ENCODE peak calls at places on chromosomes 11 and 22, in seven cellular contexts. One of them, this sample, is unnamed.

GRCh38 chr11:69674886-69675714 is at the start of gene LTO1:
- DNase-seq in neural progenitor cell: peak
- DNase-seq in mammary epithelial cell: peak
- DNase-seq in H9: peak
- DNase-seq in neuronal stem cell: peak
- DNase-seq in mesenchymal stem cell: peak
- DNase-seq in MM.1S: peak
- DNase-seq in this sample: peak

GRCh38 chr22:46795845-46796565 is 33.6 kb downstream of the TBC1D22A start:
- DNase-seq in MM.1S: no peak
- DNase-seq in neuronal stem cell: no peak
- DNase-seq in mesenchymal stem cell: no peak
- DNase-seq in mammary epithelial cell: no peak
- DNase-seq in H9: no peak
- DNase-seq in neural progenitor cell: no peak
- DNase-seq in this sample: no peak

GRCh38 chr11:112128483-112129121 is 35.3 kb downstream of the IL18 start:
- DNase-seq in H9: no peak
- DNase-seq in mesenchymal stem cell: peak
- DNase-seq in neuronal stem cell: no peak
- DNase-seq in mammary epithelial cell: peak
- DNase-seq in MM.1S: no peak
- DNase-seq in neural progenitor cell: no peak
- DNase-seq in this sample: no peak

GRCh38 chr11:2891291-2891690 is 5.7 kb upstream of the CDKN1C start:
- DNase-seq in MM.1S: no peak
- DNase-seq in neural progenitor cell: peak
- DNase-seq in H9: no peak
- DNase-seq in neuronal stem cell: no peak
- DNase-seq in mesenchymal stem cell: no peak
- DNase-seq in mammary epithelial cell: no peak
- DNase-seq in this sample: no peak

GRCh38 chr11:72541224-72541974 is 107.1 kb upstream of the CLPB start:
- DNase-seq in MM.1S: no peak
- DNase-seq in mesenchymal stem cell: no peak
- DNase-seq in neural progenitor cell: no peak
- DNase-seq in neuronal stem cell: no peak
- DNase-seq in H9: no peak
- DNase-seq in mammary epithelial cell: no peak
- DNase-seq in this sample: no peak

GRCh38 chr11:1670928-1671371 is 26.0 kb upstream of the KRTAP5-6 start:
- DNase-seq in mesenchymal stem cell: no peak
- DNase-seq in MM.1S: no peak
- DNase-seq in neuronal stem cell: no peak
- DNase-seq in mammary epithelial cell: no peak
- DNase-seq in H9: no peak
- DNase-seq in neural progenitor cell: no peak
- DNase-seq in this sample: peak

GRCh38 chr11:75813622-75814039 is 1.4 kb upstream of the UVRAG start:
- DNase-seq in H9: no peak
- DNase-seq in neuronal stem cell: no peak
- DNase-seq in neural progenitor cell: no peak
- DNase-seq in mesenchymal stem cell: peak
- DNase-seq in MM.1S: no peak
- DNase-seq in mammary epithelial cell: peak
- DNase-seq in this sample: no peak

GRCh38 chr11:47216141-47216798 is 1.5 kb downstream of the DDB2 start:
- DNase-seq in MM.1S: peak
- DNase-seq in H9: no peak
- DNase-seq in neural progenitor cell: peak
- DNase-seq in mammary epithelial cell: peak
- DNase-seq in neuronal stem cell: no peak
- DNase-seq in mesenchymal stem cell: peak
- DNase-seq in this sample: peak

GRCh38 chr22:46201059-46201757 is 48.9 kb downstream of the CDPF1 start:
- DNase-seq in neural progenitor cell: peak
- DNase-seq in mammary epithelial cell: peak
- DNase-seq in H9: peak
- DNase-seq in MM.1S: no peak
- DNase-seq in neuronal stem cell: no peak
- DNase-seq in mesenchymal stem cell: no peak
- DNase-seq in this sample: no peak

GRCh38 chr11:113168358-113168757 is 146.0 kb upstream of the TTC12 start:
- DNase-seq in neuronal stem cell: no peak
- DNase-seq in mesenchymal stem cell: no peak
- DNase-seq in MM.1S: no peak
- DNase-seq in neural progenitor cell: no peak
- DNase-seq in mammary epithelial cell: no peak
- DNase-seq in H9: no peak
- DNase-seq in this sample: no peak

GRCh38 chr11:126997196-126997595 is 3.4 kb downstream of the KIRREL3 start:
- DNase-seq in neural progenitor cell: no peak
- DNase-seq in mammary epithelial cell: no peak
- DNase-seq in H9: no peak
- DNase-seq in neuronal stem cell: no peak
- DNase-seq in MM.1S: no peak
- DNase-seq in mesenchymal stem cell: no peak
- DNase-seq in this sample: no peak

GRCh38 chr11:56271092-56271491 is 2.9 kb upstream of the OR5T1 start:
- DNase-seq in neural progenitor cell: no peak
- DNase-seq in H9: no peak
- DNase-seq in neuronal stem cell: no peak
- DNase-seq in mesenchymal stem cell: no peak
- DNase-seq in mammary epithelial cell: peak
- DNase-seq in MM.1S: no peak
- DNase-seq in this sample: no peak

GRCh38 chr11:28524098-28524497 is 415.9 kb downstream of the METTL15 start:
- DNase-seq in mammary epithelial cell: no peak
- DNase-seq in mesenchymal stem cell: no peak
- DNase-seq in MM.1S: no peak
- DNase-seq in neuronal stem cell: no peak
- DNase-seq in neural progenitor cell: no peak
- DNase-seq in H9: no peak
- DNase-seq in this sample: no peak

GRCh38 chr22:37818397-37819099 is 4.6 kb upstream of the GALR3 start:
- DNase-seq in mammary epithelial cell: peak
- DNase-seq in H9: peak
- DNase-seq in MM.1S: peak
- DNase-seq in neural progenitor cell: peak
- DNase-seq in neuronal stem cell: no peak
- DNase-seq in mesenchymal stem cell: peak
- DNase-seq in this sample: no peak

GRCh38 chr11:10973416-10973815 is 115.6 kb upstream of the ZBED5 start:
- DNase-seq in neural progenitor cell: peak
- DNase-seq in mesenchymal stem cell: no peak
- DNase-seq in neuronal stem cell: peak
- DNase-seq in MM.1S: no peak
- DNase-seq in H9: no peak
- DNase-seq in mammary epithelial cell: no peak
- DNase-seq in this sample: no peak

GRCh38 chr11:17547932-17548331 is 873 bp downstream of the OTOG start:
- DNase-seq in H9: peak
- DNase-seq in mesenchymal stem cell: no peak
- DNase-seq in neuronal stem cell: no peak
- DNase-seq in MM.1S: no peak
- DNase-seq in neural progenitor cell: no peak
- DNase-seq in mammary epithelial cell: no peak
- DNase-seq in this sample: no peak
- H3K9ac ChIP-seq in H9: no peak
- H3K9ac ChIP-seq in mesenchymal stem cell: no peak
- H3K9ac ChIP-seq in neuronal stem cell: no peak
- H3K9ac ChIP-seq in MM.1S: no peak
- H3K9ac ChIP-seq in neural progenitor cell: no peak
- H3K9ac ChIP-seq in mammary epithelial cell: no peak
- H3K9ac ChIP-seq in this sample: no peak

GRCh38 chr11:45000918-45001317 is 50.2 kb upstream of the TP53I11 start:
- DNase-seq in neural progenitor cell: no peak
- DNase-seq in neuronal stem cell: no peak
- DNase-seq in H9: no peak
- DNase-seq in mammary epithelial cell: no peak
- DNase-seq in mesenchymal stem cell: no peak
- DNase-seq in MM.1S: no peak
- DNase-seq in this sample: no peak

GRCh38 chr11:44998051-44998450 is 47.4 kb upstream of the TP53I11 start:
- DNase-seq in mammary epithelial cell: no peak
- DNase-seq in mesenchymal stem cell: no peak
- DNase-seq in neuronal stem cell: no peak
- DNase-seq in MM.1S: no peak
- DNase-seq in neural progenitor cell: no peak
- DNase-seq in H9: no peak
- DNase-seq in this sample: no peak

GRCh38 chr11:44999068-44999467 is 48.4 kb upstream of the TP53I11 start:
- DNase-seq in neuronal stem cell: no peak
- DNase-seq in H9: no peak
- DNase-seq in mesenchymal stem cell: no peak
- DNase-seq in neural progenitor cell: no peak
- DNase-seq in mammary epithelial cell: no peak
- DNase-seq in MM.1S: no peak
- DNase-seq in this sample: peak

GRCh38 chr11:44994753-44995152 is 44.1 kb upstream of the TP53I11 start:
- DNase-seq in mammary epithelial cell: no peak
- DNase-seq in MM.1S: no peak
- DNase-seq in neural progenitor cell: no peak
- DNase-seq in neuronal stem cell: no peak
- DNase-seq in H9: peak
- DNase-seq in mesenchymal stem cell: no peak
- DNase-seq in this sample: no peak

DNA sequence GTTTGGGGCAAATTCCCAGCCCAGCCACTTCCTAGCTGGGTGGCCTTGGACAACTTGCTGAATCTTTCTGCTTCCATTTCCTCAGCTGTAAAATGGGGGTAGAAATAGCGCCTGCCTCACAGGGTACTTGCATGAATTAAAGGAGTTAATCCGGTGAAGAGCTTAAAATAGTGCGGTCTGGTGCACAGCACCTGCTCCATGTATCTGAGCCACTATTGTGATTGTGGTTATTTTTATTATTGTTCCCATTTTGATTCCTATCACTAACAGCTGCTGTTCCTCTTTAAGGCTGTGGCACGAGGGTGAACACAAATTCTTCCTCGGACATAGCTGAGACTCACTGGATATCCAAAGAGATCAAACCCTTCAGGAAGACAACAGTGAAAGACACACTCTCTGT is 46.9 kb upstream of the TP53I11 start:
- DNase-seq in H9: no peak
- DNase-seq in MM.1S: no peak
- DNase-seq in neural progenitor cell: no peak
- DNase-seq in mesenchymal stem cell: no peak
- DNase-seq in mammary epithelial cell: no peak
- DNase-seq in neuronal stem cell: no peak
- DNase-seq in this sample: no peak
- H2AFZ ChIP-seq in H9: no peak
- H2AFZ ChIP-seq in MM.1S: no peak
- H2AFZ ChIP-seq in neural progenitor cell: no peak
- H2AFZ ChIP-seq in mesenchymal stem cell: no peak
- H2AFZ ChIP-seq in mammary epithelial cell: no peak
- H2AFZ ChIP-seq in neuronal stem cell: no peak
- H2AFZ ChIP-seq in this sample: no peak

GRCh38 chr11:34302046-34302921 is 55.5 kb downstream of the ABTB2 start:
- DNase-seq in MM.1S: no peak
- DNase-seq in neural progenitor cell: no peak
- DNase-seq in H9: no peak
- DNase-seq in mammary epithelial cell: peak
- DNase-seq in mesenchymal stem cell: peak
- DNase-seq in neuronal stem cell: no peak
- DNase-seq in this sample: no peak
- H3K4me2 ChIP-seq in MM.1S: no peak
- H3K4me2 ChIP-seq in neural progenitor cell: no peak
- H3K4me2 ChIP-seq in H9: no peak
- H3K4me2 ChIP-seq in mammary epithelial cell: peak
- H3K4me2 ChIP-seq in mesenchymal stem cell: peak
- H3K4me2 ChIP-seq in neuronal stem cell: no peak
- H3K4me2 ChIP-seq in this sample: no peak

GRCh38 chr11:20025331-20025840 is 134.9 kb downstream of the DBX1 start:
- DNase-seq in neural progenitor cell: peak
- DNase-seq in MM.1S: no peak
- DNase-seq in mesenchymal stem cell: no peak
- DNase-seq in mammary epithelial cell: no peak
- DNase-seq in H9: peak
- DNase-seq in neuronal stem cell: no peak
- DNase-seq in this sample: no peak
- H3K9ac ChIP-seq in neural progenitor cell: no peak
- H3K9ac ChIP-seq in MM.1S: no peak
- H3K9ac ChIP-seq in mesenchymal stem cell: no peak
- H3K9ac ChIP-seq in mammary epithelial cell: no peak
- H3K9ac ChIP-seq in H9: no peak
- H3K9ac ChIP-seq in neuronal stem cell: no peak
- H3K9ac ChIP-seq in this sample: no peak

GRCh38 chr11:103530257-103530656 is 421.0 kb downstream of the DYNC2H1 start:
- DNase-seq in neural progenitor cell: no peak
- DNase-seq in H9: no peak
- DNase-seq in mesenchymal stem cell: peak
- DNase-seq in mammary epithelial cell: no peak
- DNase-seq in neuronal stem cell: no peak
- DNase-seq in MM.1S: no peak
- DNase-seq in this sample: no peak
- H2AFZ ChIP-seq in neural progenitor cell: no peak
- H2AFZ ChIP-seq in H9: no peak
- H2AFZ ChIP-seq in mesenchymal stem cell: no peak
- H2AFZ ChIP-seq in mammary epithelial cell: no peak
- H2AFZ ChIP-seq in neuronal stem cell: no peak
- H2AFZ ChIP-seq in MM.1S: no peak
- H2AFZ ChIP-seq in this sample: no peak

GRCh38 chr11:59216654-59217640 is 4.2 kb upstream of the MPEG1 start:
- DNase-seq in mammary epithelial cell: peak
- DNase-seq in neuronal stem cell: no peak
- DNase-seq in mesenchymal stem cell: no peak
- DNase-seq in H9: no peak
- DNase-seq in MM.1S: peak
- DNase-seq in neural progenitor cell: no peak
- DNase-seq in this sample: peak
- H3K4me2 ChIP-seq in mammary epithelial cell: peak
- H3K4me2 ChIP-seq in neuronal stem cell: no peak
- H3K4me2 ChIP-seq in mesenchymal stem cell: no peak
- H3K4me2 ChIP-seq in H9: no peak
- H3K4me2 ChIP-seq in MM.1S: peak
- H3K4me2 ChIP-seq in neural progenitor cell: no peak
- H3K4me2 ChIP-seq in this sample: peak

GRCh38 chr11:61897387-61898246 is 6.3 kb upstream of the FADS3 start:
- DNase-seq in H9: peak
- DNase-seq in mesenchymal stem cell: peak
- DNase-seq in mammary epithelial cell: peak
- DNase-seq in neuronal stem cell: peak
- DNase-seq in MM.1S: peak
- DNase-seq in neural progenitor cell: peak
- DNase-seq in this sample: peak
- H3K9ac ChIP-seq in H9: no peak
- H3K9ac ChIP-seq in mesenchymal stem cell: peak
- H3K9ac ChIP-seq in mammary epithelial cell: no peak
- H3K9ac ChIP-seq in neuronal stem cell: peak
- H3K9ac ChIP-seq in MM.1S: no peak
- H3K9ac ChIP-seq in neural progenitor cell: no peak
- H3K9ac ChIP-seq in this sample: no peak

GRCh38 chr11:121777056-121777455 is 324.3 kb upstream of the SORL1-AS1 start:
- DNase-seq in neural progenitor cell: no peak
- DNase-seq in H9: no peak
- DNase-seq in mammary epithelial cell: no peak
- DNase-seq in mesenchymal stem cell: no peak
- DNase-seq in MM.1S: no peak
- DNase-seq in neuronal stem cell: no peak
- DNase-seq in this sample: no peak
- H2AFZ ChIP-seq in neural progenitor cell: no peak
- H2AFZ ChIP-seq in H9: no peak
- H2AFZ ChIP-seq in mammary epithelial cell: no peak
- H2AFZ ChIP-seq in mesenchymal stem cell: no peak
- H2AFZ ChIP-seq in MM.1S: no peak
- H2AFZ ChIP-seq in neuronal stem cell: no peak
- H2AFZ ChIP-seq in this sample: no peak